ENCODE peak calls at places on chromosome 14, in six cellular contexts. B, V, K, D, G and O are unnamed samples.

GRCh38 chr14:33682746-33683145 is 268.1 kb downstream of the EGLN3 start:
- DNase-seq in V (no peak), D (no peak), B (peak; percentile 40), K (no peak), G (no peak), O (no peak)

GRCh38 chr14:27228053-27228452 is 630.2 kb upstream of the NOVA1 start:
- DNase-seq in D (no peak), G (no peak), K (no peak), V (no peak), B (no peak), O (no peak)

GRCh38 chr14:105131241-105131640 is 37.3 kb downstream of the JAG2 start:
- DNase-seq in V (no peak), K (no peak), B (no peak), D (no peak), G (no peak), O (no peak)

GRCh38 chr14:51219473-51220448 is 20.3 kb upstream of the TMX1 start:
- DNase-seq in V (no peak), B (peak; percentile 54), K (peak; percentile 35), G (no peak), D (no peak), O (no peak)

GRCh38 chr14:30005114-30005698 is 77.6 kb upstream of the PRKD1 start:
- DNase-seq in V (no peak), D (peak; percentile 29), G (no peak), K (peak; percentile 72), B (peak; percentile 89), O (peak; percentile 19)

GRCh38 chr14:51650721-51651387 is 856 bp upstream of the FRMD6 start:
- DNase-seq in B (no peak), V (peak; percentile 40), K (no peak), G (no peak), D (peak; percentile 37), O (peak; percentile 76)

GRCh38 chr14:42214981-42215491 is 608.4 kb downstream of the LRFN5 start:
- DNase-seq in V (no peak), D (peak; percentile 12), B (peak; percentile 86), K (peak; percentile 87), G (no peak), O (no peak)

GRCh38 chr14:96146131-96146771 is 58.4 kb upstream of the BDKRB2 start:
- DNase-seq in B (peak; percentile 70), K (peak; percentile 48), G (no peak), D (no peak), V (no peak), O (peak; percentile 18)

GRCh38 chr14:80977103-80977728 is 21.8 kb downstream of the TSHR start:
- DNase-seq in D (no peak), B (no peak), G (no peak), V (no peak), K (no peak), O (no peak)

GRCh38 chr14:69711065-69711464 is 55.9 kb upstream of the SRSF5 start:
- DNase-seq in V (no peak), B (peak; percentile 17), K (no peak), D (no peak), G (no peak), O (no peak)

GRCh38 chr14:104341532-104342434 is 203.4 kb downstream of the KIF26A start:
- DNase-seq in B (no peak), K (no peak), V (peak; percentile 95), G (peak; percentile 68), D (peak; percentile 50), O (peak; percentile 9)

GRCh38 chr14:103528158-103528511 is 861 bp upstream of the TRMT61A start:
- DNase-seq in B (no peak), K (peak; percentile 41), G (no peak), D (no peak), V (no peak), O (no peak)

GRCh38 chr14:96177766-96178377 is 26.8 kb upstream of the BDKRB2 start:
- DNase-seq in V (no peak), B (no peak), G (no peak), K (peak; percentile 24), D (no peak), O (no peak)

GRCh38 chr14:29264865-29265264 is 498.3 kb downstream of the FOXG1 start:
- DNase-seq in K (no peak), B (peak; percentile 44), V (no peak), D (no peak), G (no peak), O (no peak)

GRCh38 chr14:55977346-55977745 is 140.9 kb upstream of the PELI2 start:
- DNase-seq in B (no peak), V (no peak), K (no peak), G (no peak), D (no peak), O (no peak)

GRCh38 chr14:101630056-101630960 is 69.0 kb downstream of the DIO3 start:
- DNase-seq in B (no peak), D (no peak), K (no peak), V (no peak), G (no peak), O (no peak)

GRCh38 chr14:87999282-87999681 is 5.7 kb upstream of the GPR65 start:
- DNase-seq in G (no peak), B (no peak), K (no peak), V (no peak), D (no peak), O (no peak)

GRCh38 chr14:103404920-103405319 is 19.7 kb downstream of the MARK3 start:
- DNase-seq in G (no peak), K (no peak), B (no peak), V (no peak), D (no peak), O (no peak)

GRCh38 chr14:100982764-100983163 is 79.2 kb upstream of the RTL1 start:
- DNase-seq in V (no peak), B (peak; percentile 43), G (no peak), K (no peak), D (no peak), O (no peak)

GRCh38 chr14:24367506-24368214 is at the start of gene NFATC4:
- DNase-seq in V (peak; percentile 89), D (peak; percentile 90), K (peak; percentile 98), B (peak; percentile 96), G (no peak), O (no peak)

GRCh38 chr14:65392296-65392695 is 20.2 kb upstream of the FUT8 start:
- DNase-seq in D (no peak), V (no peak), B (no peak), K (no peak), G (no peak), O (peak; percentile 93)

GRCh38 chr14:65396082-65396910 is 16.2 kb upstream of the FUT8 start:
- DNase-seq in V (no peak), D (no peak), B (no peak), G (no peak), K (no peak), O (no peak)
- H4K8ac ChIP-seq in V (no peak overlapping the region), D (no peak overlapping the region), B (no peak overlapping the region), G (no peak overlapping the region), K (no peak overlapping the region), O (no peak overlapping the region)

DNA sequence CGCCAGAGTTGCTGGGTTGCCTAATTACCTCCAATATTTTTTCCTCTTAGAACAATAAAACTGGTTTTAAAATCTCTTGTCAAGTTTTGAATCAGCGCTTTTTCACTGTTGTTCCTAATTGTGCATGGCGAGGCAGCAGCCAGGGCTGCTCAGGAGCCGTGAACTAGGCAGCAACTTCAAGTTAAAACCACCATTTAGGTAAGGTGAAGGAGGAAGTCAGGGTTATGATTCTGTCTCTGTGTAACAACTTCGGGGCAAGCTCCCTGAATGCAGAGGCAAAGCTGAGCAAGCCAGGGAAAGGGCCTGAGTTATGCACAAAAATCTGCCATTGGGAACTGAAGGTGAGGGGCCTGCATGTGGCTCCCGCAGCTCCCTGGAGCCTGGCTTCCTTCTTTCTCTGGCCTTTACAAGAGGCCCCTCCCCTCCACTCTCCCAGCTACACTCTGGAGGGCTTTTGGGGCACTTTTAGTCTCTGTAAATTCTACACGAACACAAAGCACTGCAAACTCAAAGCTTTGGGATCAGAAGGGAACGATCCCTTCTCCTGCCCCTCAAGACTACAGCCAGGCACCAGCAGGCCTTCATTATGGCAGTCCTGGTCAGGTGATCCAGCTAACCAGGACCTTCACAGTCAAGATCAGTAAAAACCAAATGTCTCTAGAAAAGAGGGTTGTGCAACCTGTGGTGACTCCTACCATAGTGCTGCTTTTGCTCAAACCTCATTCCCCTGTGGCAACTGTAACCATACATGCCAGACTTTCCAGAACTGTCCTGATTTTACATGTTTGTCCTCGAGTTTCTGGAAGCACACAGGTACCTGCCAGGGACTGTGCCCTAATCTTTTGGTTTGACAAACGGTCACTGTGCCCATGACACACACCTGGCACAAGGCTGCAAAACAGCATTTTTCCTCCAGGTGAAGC is 67.3 kb upstream of the PTGR2 start:
- DNase-seq in V (peak; percentile 27), D (no peak), K (peak; percentile 92), B (peak; percentile 70), G (no peak), O (peak; percentile 84)
- H2AK5ac ChIP-seq in V (no peak overlapping the region), D (no peak overlapping the region), K (peak overlapping the region; percentile 66), B (peak overlapping the region; percentile 88), G (no peak overlapping the region), O (peak overlapping the region; percentile 31)

GRCh38 chr14:98210045-98210678 is 1061.8 kb downstream of the BCL11B start:
- DNase-seq in B (no peak), V (no peak), D (no peak), K (no peak), G (no peak), O (no peak)
- H2AFZ ChIP-seq in B (no peak overlapping the region), V (no peak overlapping the region), D (no peak overlapping the region), K (no peak overlapping the region), G (peak overlapping the region; percentile 74), O (no peak overlapping the region)

DNA sequence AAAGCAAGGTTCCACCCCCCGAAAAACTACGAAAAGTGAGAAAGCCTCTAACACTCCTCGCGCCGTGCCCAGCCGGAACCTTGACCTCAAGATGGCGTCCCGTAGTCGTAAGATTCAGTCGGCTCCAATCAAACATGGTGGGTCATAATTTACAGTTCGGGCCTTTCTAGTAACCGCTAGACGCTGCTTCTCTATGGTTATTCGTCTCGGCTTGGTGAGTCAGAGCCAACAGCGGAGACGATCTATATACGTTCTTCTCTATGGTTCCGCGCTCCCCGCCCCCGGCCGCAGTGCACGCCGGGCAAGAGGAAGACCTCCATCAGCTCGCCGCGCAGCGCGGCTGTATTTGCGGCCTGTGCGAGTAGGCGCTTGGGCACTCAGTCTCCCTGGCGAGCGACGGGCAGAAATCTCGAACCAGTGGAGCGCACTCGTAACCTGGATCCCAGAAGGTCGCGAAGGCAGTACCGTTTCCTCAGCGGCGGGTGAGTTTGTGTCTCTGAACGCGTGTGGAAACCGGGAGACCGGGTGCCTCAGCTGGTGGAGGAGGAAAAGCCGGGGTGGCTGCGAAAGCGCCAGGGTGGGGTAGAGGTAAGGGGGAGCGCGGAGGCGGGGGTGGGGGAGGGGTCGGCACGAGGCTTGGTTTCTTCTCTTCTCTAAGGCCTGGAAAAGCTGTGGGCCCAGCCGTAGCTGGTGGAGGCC is at the start of gene RBM25:
- DNase-seq in K (peak; percentile 100), D (peak; percentile 96), B (peak; percentile 99), V (peak; percentile 97), G (peak; percentile 94), O (peak; percentile 99)
- H4K8ac ChIP-seq in K (peak within 1 kb of the TSS; percentile 76), D (peak within 1 kb of the TSS; percentile 65), B (peak within 1 kb of the TSS; percentile 89), V (no peak within 1 kb of the TSS), G (peak within 1 kb of the TSS; percentile 99), O (peak within 1 kb of the TSS; percentile 84)